ENCODE peak calls at places on chromosome 11, in six cellular contexts. One of them, this sample, is unnamed.

GRCh38 chr11:44456544-44457270 is 108.8 kb upstream of the CD82 start:
- DNase-seq in breast epithelium: no peak
- DNase-seq in neural crest cell: no peak
- DNase-seq in neural progenitor cell: peak
- DNase-seq in tibial artery: no peak
- DNase-seq in hepatocyte: no peak
- DNase-seq in this sample: peak

GRCh38 chr11:118872403-118872821 is 11.3 kb upstream of the CXCR5 start:
- DNase-seq in breast epithelium: no peak
- DNase-seq in neural crest cell: no peak
- DNase-seq in neural progenitor cell: no peak
- DNase-seq in tibial artery: no peak
- DNase-seq in hepatocyte: no peak
- DNase-seq in this sample: no peak

GRCh38 chr11:33315822-33316221 is 58.6 kb downstream of the HIPK3 start:
- DNase-seq in breast epithelium: no peak
- DNase-seq in neural crest cell: no peak
- DNase-seq in neural progenitor cell: no peak
- DNase-seq in tibial artery: no peak
- DNase-seq in hepatocyte: no peak
- DNase-seq in this sample: no peak

GRCh38 chr11:76609736-76610370 is 60.7 kb downstream of the LRRC32 start:
- DNase-seq in breast epithelium: no peak
- DNase-seq in neural crest cell: no peak
- DNase-seq in neural progenitor cell: no peak
- DNase-seq in tibial artery: no peak
- DNase-seq in hepatocyte: no peak
- DNase-seq in this sample: no peak

GRCh38 chr11:3104961-3105790 is 48.0 kb upstream of the CARS1 start:
- DNase-seq in breast epithelium: no peak
- DNase-seq in neural crest cell: no peak
- DNase-seq in neural progenitor cell: no peak
- DNase-seq in tibial artery: peak
- DNase-seq in hepatocyte: no peak
- DNase-seq in this sample: no peak

GRCh38 chr11:72772059-72772458 is 19.9 kb upstream of the ARAP1 start:
- DNase-seq in breast epithelium: no peak
- DNase-seq in neural crest cell: no peak
- DNase-seq in neural progenitor cell: no peak
- DNase-seq in tibial artery: no peak
- DNase-seq in hepatocyte: no peak
- DNase-seq in this sample: no peak

GRCh38 chr11:332651-333480 is 12.2 kb upstream of the IFITM3 start:
- DNase-seq in breast epithelium: no peak
- DNase-seq in neural crest cell: no peak
- DNase-seq in neural progenitor cell: no peak
- DNase-seq in tibial artery: peak
- DNase-seq in hepatocyte: no peak
- DNase-seq in this sample: no peak

GRCh38 chr11:132935383-132935782 is 596.9 kb downstream of the OPCML start:
- DNase-seq in breast epithelium: no peak
- DNase-seq in neural crest cell: no peak
- DNase-seq in neural progenitor cell: no peak
- DNase-seq in tibial artery: no peak
- DNase-seq in hepatocyte: no peak
- DNase-seq in this sample: no peak

GRCh38 chr11:108965602-108966001 is 300.7 kb downstream of the DDX10 start:
- DNase-seq in breast epithelium: no peak
- DNase-seq in neural crest cell: no peak
- DNase-seq in neural progenitor cell: no peak
- DNase-seq in tibial artery: no peak
- DNase-seq in hepatocyte: peak
- DNase-seq in this sample: no peak

GRCh38 chr11:78217650-78218541 is 29.2 kb downstream of the USP35 start:
- DNase-seq in breast epithelium: no peak
- DNase-seq in neural crest cell: no peak
- DNase-seq in neural progenitor cell: no peak
- DNase-seq in tibial artery: peak
- DNase-seq in hepatocyte: no peak
- DNase-seq in this sample: no peak

GRCh38 chr11:108672113-108672512 is 7.2 kb downstream of the DDX10 start:
- DNase-seq in breast epithelium: no peak
- DNase-seq in neural crest cell: no peak
- DNase-seq in neural progenitor cell: peak
- DNase-seq in tibial artery: no peak
- DNase-seq in hepatocyte: no peak
- DNase-seq in this sample: no peak

GRCh38 chr11:33028537-33028914 is 10.8 kb upstream of the TCP11L1 start:
- DNase-seq in breast epithelium: no peak
- DNase-seq in neural crest cell: no peak
- DNase-seq in neural progenitor cell: no peak
- DNase-seq in tibial artery: no peak
- DNase-seq in hepatocyte: no peak
- DNase-seq in this sample: no peak

GRCh38 chr11:40328890-40329617 is 1130.4 kb downstream of the LRRC4C start:
- DNase-seq in breast epithelium: peak
- DNase-seq in neural crest cell: no peak
- DNase-seq in neural progenitor cell: no peak
- DNase-seq in tibial artery: no peak
- DNase-seq in hepatocyte: peak
- DNase-seq in this sample: peak

GRCh38 chr11:102575016-102575415 is 44.5 kb upstream of the MMP7 start:
- DNase-seq in breast epithelium: no peak
- DNase-seq in neural crest cell: no peak
- DNase-seq in neural progenitor cell: no peak
- DNase-seq in tibial artery: no peak
- DNase-seq in hepatocyte: no peak
- DNase-seq in this sample: no peak

GRCh38 chr11:78000193-78000592 is 5.7 kb upstream of the INTS4 start:
- DNase-seq in breast epithelium: peak
- DNase-seq in neural crest cell: peak
- DNase-seq in neural progenitor cell: peak
- DNase-seq in tibial artery: no peak
- DNase-seq in hepatocyte: peak
- DNase-seq in this sample: peak

GRCh38 chr11:122808494-122808893 is 29.8 kb upstream of the CRTAM start:
- DNase-seq in breast epithelium: no peak
- DNase-seq in neural crest cell: no peak
- DNase-seq in neural progenitor cell: no peak
- DNase-seq in tibial artery: no peak
- DNase-seq in hepatocyte: no peak
- DNase-seq in this sample: no peak

GRCh38 chr11:57751676-57752253 is at the start of gene BTBD18:
- DNase-seq in breast epithelium: no peak
- DNase-seq in neural crest cell: no peak
- DNase-seq in neural progenitor cell: peak
- DNase-seq in tibial artery: no peak
- DNase-seq in hepatocyte: peak
- DNase-seq in this sample: peak

GRCh38 chr11:59689015-59689414 is 20.2 kb upstream of the PATL1 start:
- DNase-seq in breast epithelium: no peak
- DNase-seq in neural crest cell: no peak
- DNase-seq in neural progenitor cell: no peak
- DNase-seq in tibial artery: no peak
- DNase-seq in hepatocyte: no peak
- DNase-seq in this sample: no peak

GRCh38 chr11:116384407-116384806 is 388.4 kb downstream of the BUD13 start:
- DNase-seq in breast epithelium: no peak
- DNase-seq in neural crest cell: no peak
- DNase-seq in neural progenitor cell: no peak
- DNase-seq in tibial artery: no peak
- DNase-seq in hepatocyte: no peak
- DNase-seq in this sample: no peak

GRCh38 chr11:105092255-105093239 is 47.0 kb downstream of the CARD18 start:
- DNase-seq in breast epithelium: no peak
- DNase-seq in neural crest cell: no peak
- DNase-seq in neural progenitor cell: no peak
- DNase-seq in tibial artery: no peak
- DNase-seq in hepatocyte: no peak
- DNase-seq in this sample: no peak

GRCh38 chr11:116720895-116721294 is 51.9 kb downstream of the BUD13 start:
- DNase-seq in breast epithelium: no peak
- DNase-seq in neural crest cell: no peak
- DNase-seq in neural progenitor cell: no peak
- DNase-seq in tibial artery: no peak
- DNase-seq in hepatocyte: no peak
- DNase-seq in this sample: no peak

GRCh38 chr11:35178862-35179261 is 39.9 kb downstream of the CD44 start:
- DNase-seq in breast epithelium: no peak
- DNase-seq in neural crest cell: no peak
- DNase-seq in neural progenitor cell: no peak
- DNase-seq in tibial artery: no peak
- DNase-seq in hepatocyte: no peak
- DNase-seq in this sample: no peak

GRCh38 chr11:28559497-28559896 is 451.3 kb downstream of the METTL15 start:
- DNase-seq in breast epithelium: no peak
- DNase-seq in neural crest cell: no peak
- DNase-seq in neural progenitor cell: peak
- DNase-seq in tibial artery: no peak
- DNase-seq in hepatocyte: no peak
- DNase-seq in this sample: no peak

GRCh38 chr11:2912498-2912897 is 16.7 kb downstream of the PHLDA2 start:
- DNase-seq in breast epithelium: peak
- DNase-seq in neural crest cell: no peak
- DNase-seq in neural progenitor cell: no peak
- DNase-seq in tibial artery: no peak
- DNase-seq in hepatocyte: peak
- DNase-seq in this sample: no peak

GRCh38 chr11:103228807-103229206 is 119.6 kb downstream of the DYNC2H1 start:
- DNase-seq in breast epithelium: no peak
- DNase-seq in neural crest cell: no peak
- DNase-seq in neural progenitor cell: peak
- DNase-seq in tibial artery: no peak
- DNase-seq in hepatocyte: no peak
- DNase-seq in this sample: no peak

GRCh38 chr11:13076961-13077360 is 67.8 kb downstream of the RASSF10 start:
- DNase-seq in breast epithelium: no peak
- DNase-seq in neural crest cell: no peak
- DNase-seq in neural progenitor cell: no peak
- DNase-seq in tibial artery: no peak
- DNase-seq in hepatocyte: no peak
- DNase-seq in this sample: no peak

GRCh38 chr11:110759972-110760381 is 47.7 kb upstream of the ARHGAP20 start:
- DNase-seq in breast epithelium: no peak
- DNase-seq in neural crest cell: no peak
- DNase-seq in neural progenitor cell: no peak
- DNase-seq in tibial artery: no peak
- DNase-seq in hepatocyte: peak
- DNase-seq in this sample: no peak

GRCh38 chr11:70519117-70519516 is 120.8 kb downstream of the CTTN start:
- DNase-seq in breast epithelium: no peak
- DNase-seq in neural crest cell: no peak
- DNase-seq in neural progenitor cell: no peak
- DNase-seq in tibial artery: no peak
- DNase-seq in hepatocyte: no peak
- DNase-seq in this sample: no peak

GRCh38 chr11:119593346-119593745 is 135.7 kb downstream of the NECTIN1 start:
- DNase-seq in breast epithelium: no peak
- DNase-seq in neural crest cell: no peak
- DNase-seq in neural progenitor cell: no peak
- DNase-seq in tibial artery: no peak
- DNase-seq in hepatocyte: no peak
- DNase-seq in this sample: no peak

GRCh38 chr11:44561275-44561781 is 4.1 kb upstream of the CD82 start:
- DNase-seq in breast epithelium: no peak
- DNase-seq in neural crest cell: no peak
- DNase-seq in neural progenitor cell: no peak
- DNase-seq in tibial artery: no peak
- DNase-seq in hepatocyte: no peak
- DNase-seq in this sample: no peak

GRCh38 chr11:134663506-134664313 is 251.7 kb upstream of the B3GAT1 start:
- DNase-seq in breast epithelium: no peak
- DNase-seq in neural crest cell: no peak
- DNase-seq in neural progenitor cell: no peak
- DNase-seq in tibial artery: peak
- DNase-seq in hepatocyte: no peak
- DNase-seq in this sample: no peak
- TF ChIP-seq CTCF in breast epithelium: no peak
- TF ChIP-seq CTCF in neural crest cell: no peak
- TF ChIP-seq CTCF in neural progenitor cell: no peak
- TF ChIP-seq CTCF in tibial artery: no peak
- TF ChIP-seq CTCF in hepatocyte: no peak
- TF ChIP-seq CTCF in this sample: no peak

GRCh38 chr11:22169833-22170232 is 23.1 kb upstream of the ANO5 start:
- DNase-seq in breast epithelium: no peak
- DNase-seq in neural crest cell: no peak
- DNase-seq in neural progenitor cell: no peak
- DNase-seq in tibial artery: no peak
- DNase-seq in hepatocyte: no peak
- DNase-seq in this sample: no peak
- TF ChIP-seq CTCF in breast epithelium: no peak
- TF ChIP-seq CTCF in neural crest cell: peak
- TF ChIP-seq CTCF in neural progenitor cell: peak
- TF ChIP-seq CTCF in tibial artery: peak
- TF ChIP-seq CTCF in hepatocyte: peak
- TF ChIP-seq CTCF in this sample: peak

DNA sequence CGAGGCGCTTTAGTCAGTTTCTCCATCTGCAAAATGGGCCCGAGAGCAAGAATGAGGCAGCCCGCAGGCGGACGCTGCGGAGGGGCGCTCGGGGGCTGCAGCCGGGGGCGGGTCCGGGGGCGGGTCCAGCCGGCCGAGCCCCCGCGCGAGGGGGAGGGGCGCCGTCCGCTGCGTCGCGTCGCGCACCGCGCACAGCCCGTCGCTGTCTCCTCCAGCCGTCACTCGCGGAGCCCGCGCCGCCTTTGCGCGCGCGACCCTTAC is 282 bp downstream of the PC start:
- DNase-seq in breast epithelium: no peak
- DNase-seq in neural crest cell: no peak
- DNase-seq in neural progenitor cell: no peak
- DNase-seq in tibial artery: no peak
- DNase-seq in hepatocyte: no peak
- DNase-seq in this sample: no peak
- TF ChIP-seq CTCF in breast epithelium: no peak
- TF ChIP-seq CTCF in neural crest cell: no peak
- TF ChIP-seq CTCF in neural progenitor cell: no peak
- TF ChIP-seq CTCF in tibial artery: no peak
- TF ChIP-seq CTCF in hepatocyte: no peak
- TF ChIP-seq CTCF in this sample: no peak

DNA sequence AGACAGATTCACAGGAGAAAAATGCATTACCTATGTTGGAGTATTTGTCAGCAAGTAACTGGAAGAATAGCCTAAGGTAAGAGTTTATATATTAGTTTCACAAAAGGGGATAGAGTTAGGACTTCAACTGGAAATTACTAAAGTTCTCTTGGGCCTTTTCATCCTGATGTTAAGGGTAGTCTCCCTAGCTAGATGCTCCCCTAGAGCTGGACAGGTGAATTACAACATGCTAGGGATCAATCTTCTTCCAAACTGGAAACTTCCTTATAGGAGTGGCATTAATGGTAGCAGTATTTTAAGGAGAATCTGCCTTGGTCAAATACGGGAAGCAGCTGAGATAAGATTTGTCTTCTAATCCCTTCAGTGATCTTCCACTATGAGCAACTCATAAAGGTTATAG is 632.8 kb upstream of the RAG2 start:
- DNase-seq in breast epithelium: no peak
- DNase-seq in neural crest cell: no peak
- DNase-seq in neural progenitor cell: no peak
- DNase-seq in tibial artery: no peak
- DNase-seq in hepatocyte: no peak
- DNase-seq in this sample: no peak
- TF ChIP-seq CTCF in breast epithelium: no peak
- TF ChIP-seq CTCF in neural crest cell: peak
- TF ChIP-seq CTCF in neural progenitor cell: peak
- TF ChIP-seq CTCF in tibial artery: no peak
- TF ChIP-seq CTCF in hepatocyte: no peak
- TF ChIP-seq CTCF in this sample: no peak